ENCODE peak calls at places on chromosome 16, in six cellular contexts. One of them, this sample, is unnamed.

GRCh38 chr16:26645629-26646028 is 421.1 kb upstream of the C16orf82 start:
- DNase-seq in BE2C: no peak
- DNase-seq in activated T-helper 2 cell treated with anti-CD3 and anti-CD28 coated beads, Interferon-gamma antibody, Interleukin-2, Interleukin-4, amounts not matched to agents 10 μg/mL and 5 μg/mL and 100 μg/mL, durations not matched to agents 14 hours and 24 hours and 36 hours: peak
- DNase-seq in amniotic stem cell: no peak
- DNase-seq in activated CD4-positive, alpha-beta T cell treated with anti-CD3 and anti-CD28 coated beads for 48 hours: peak
- DNase-seq in stimulated activated naive B cell treated with anti-CD40 and anti-IgM and Interleukin-4, amounts not matched to agents 10 μg/mL and 1 μg/mL and 100 μg/mL, for 72 hours: no peak
- DNase-seq in this sample: peak

GRCh38 chr16:65758620-65759019 is 607.9 kb upstream of the CDH5 start:
- DNase-seq in stimulated activated naive B cell treated with anti-CD40 and anti-IgM and Interleukin-4, amounts not matched to agents 10 μg/mL and 1 μg/mL and 100 μg/mL, for 72 hours: no peak
- DNase-seq in activated CD4-positive, alpha-beta T cell treated with anti-CD3 and anti-CD28 coated beads for 48 hours: no peak
- DNase-seq in activated T-helper 2 cell treated with anti-CD3 and anti-CD28 coated beads, Interferon-gamma antibody, Interleukin-2, Interleukin-4, amounts not matched to agents 10 μg/mL and 5 μg/mL and 100 μg/mL, durations not matched to agents 14 hours and 24 hours and 36 hours: no peak
- DNase-seq in BE2C: no peak
- DNase-seq in amniotic stem cell: no peak
- DNase-seq in this sample: no peak

GRCh38 chr16:85136705-85137322 is 24.5 kb upstream of the CIBAR2 start:
- DNase-seq in amniotic stem cell: no peak
- DNase-seq in BE2C: no peak
- DNase-seq in stimulated activated naive B cell treated with anti-CD40 and anti-IgM and Interleukin-4, amounts not matched to agents 10 μg/mL and 1 μg/mL and 100 μg/mL, for 72 hours: no peak
- DNase-seq in activated T-helper 2 cell treated with anti-CD3 and anti-CD28 coated beads, Interferon-gamma antibody, Interleukin-2, Interleukin-4, amounts not matched to agents 10 μg/mL and 5 μg/mL and 100 μg/mL, durations not matched to agents 14 hours and 24 hours and 36 hours: no peak
- DNase-seq in activated CD4-positive, alpha-beta T cell treated with anti-CD3 and anti-CD28 coated beads for 48 hours: no peak
- DNase-seq in this sample: peak

GRCh38 chr16:74740795-74741304 is 33.8 kb downstream of the FA2H start:
- DNase-seq in activated T-helper 2 cell treated with anti-CD3 and anti-CD28 coated beads, Interferon-gamma antibody, Interleukin-2, Interleukin-4, amounts not matched to agents 10 μg/mL and 5 μg/mL and 100 μg/mL, durations not matched to agents 14 hours and 24 hours and 36 hours: no peak
- DNase-seq in activated CD4-positive, alpha-beta T cell treated with anti-CD3 and anti-CD28 coated beads for 48 hours: no peak
- DNase-seq in amniotic stem cell: no peak
- DNase-seq in stimulated activated naive B cell treated with anti-CD40 and anti-IgM and Interleukin-4, amounts not matched to agents 10 μg/mL and 1 μg/mL and 100 μg/mL, for 72 hours: no peak
- DNase-seq in BE2C: no peak
- DNase-seq in this sample: no peak

GRCh38 chr16:89564476-89565255 is 4.2 kb downstream of the RPL13 start:
- DNase-seq in amniotic stem cell: no peak
- DNase-seq in activated T-helper 2 cell treated with anti-CD3 and anti-CD28 coated beads, Interferon-gamma antibody, Interleukin-2, Interleukin-4, amounts not matched to agents 10 μg/mL and 5 μg/mL and 100 μg/mL, durations not matched to agents 14 hours and 24 hours and 36 hours: no peak
- DNase-seq in stimulated activated naive B cell treated with anti-CD40 and anti-IgM and Interleukin-4, amounts not matched to agents 10 μg/mL and 1 μg/mL and 100 μg/mL, for 72 hours: no peak
- DNase-seq in activated CD4-positive, alpha-beta T cell treated with anti-CD3 and anti-CD28 coated beads for 48 hours: peak
- DNase-seq in BE2C: no peak
- DNase-seq in this sample: no peak

GRCh38 chr16:27408012-27408601 is 6.1 kb downstream of the IL21R start:
- DNase-seq in BE2C: no peak
- DNase-seq in amniotic stem cell: no peak
- DNase-seq in stimulated activated naive B cell treated with anti-CD40 and anti-IgM and Interleukin-4, amounts not matched to agents 10 μg/mL and 1 μg/mL and 100 μg/mL, for 72 hours: peak
- DNase-seq in activated CD4-positive, alpha-beta T cell treated with anti-CD3 and anti-CD28 coated beads for 48 hours: peak
- DNase-seq in activated T-helper 2 cell treated with anti-CD3 and anti-CD28 coated beads, Interferon-gamma antibody, Interleukin-2, Interleukin-4, amounts not matched to agents 10 μg/mL and 5 μg/mL and 100 μg/mL, durations not matched to agents 14 hours and 24 hours and 36 hours: no peak
- DNase-seq in this sample: no peak

GRCh38 chr16:85019659-85020245 is 7.8 kb upstream of the KIAA0513 start:
- DNase-seq in activated T-helper 2 cell treated with anti-CD3 and anti-CD28 coated beads, Interferon-gamma antibody, Interleukin-2, Interleukin-4, amounts not matched to agents 10 μg/mL and 5 μg/mL and 100 μg/mL, durations not matched to agents 14 hours and 24 hours and 36 hours: no peak
- DNase-seq in amniotic stem cell: no peak
- DNase-seq in activated CD4-positive, alpha-beta T cell treated with anti-CD3 and anti-CD28 coated beads for 48 hours: no peak
- DNase-seq in BE2C: no peak
- DNase-seq in stimulated activated naive B cell treated with anti-CD40 and anti-IgM and Interleukin-4, amounts not matched to agents 10 μg/mL and 1 μg/mL and 100 μg/mL, for 72 hours: no peak
- DNase-seq in this sample: no peak

GRCh38 chr16:67897231-67897630 is 4.2 kb downstream of the PSKH1 start:
- DNase-seq in amniotic stem cell: no peak
- DNase-seq in stimulated activated naive B cell treated with anti-CD40 and anti-IgM and Interleukin-4, amounts not matched to agents 10 μg/mL and 1 μg/mL and 100 μg/mL, for 72 hours: no peak
- DNase-seq in activated CD4-positive, alpha-beta T cell treated with anti-CD3 and anti-CD28 coated beads for 48 hours: no peak
- DNase-seq in BE2C: no peak
- DNase-seq in activated T-helper 2 cell treated with anti-CD3 and anti-CD28 coated beads, Interferon-gamma antibody, Interleukin-2, Interleukin-4, amounts not matched to agents 10 μg/mL and 5 μg/mL and 100 μg/mL, durations not matched to agents 14 hours and 24 hours and 36 hours: no peak
- DNase-seq in this sample: no peak